ENCODE peak calls at places on chromosomes 1 and 21, in eight cellular contexts. V, L, A, D, S, B, Z and G are unnamed samples.

GRCh38 chr1:157274698-157275534 is 136.7 kb upstream of the ETV3 start:
- DNase-seq in V (no peak), L (no peak), A (no peak), D (no peak), S (no peak), B (no peak), Z (no peak), G (peak)

GRCh38 chr1:3347257-3348020 is 107.0 kb upstream of the ARHGEF16 start:
- DNase-seq in V (no peak), L (peak), A (no peak), D (no peak), S (no peak), B (no peak), Z (no peak), G (no peak)

GRCh38 chr1:27517907-27518718 is 28.1 kb upstream of the WASF2 start:
- DNase-seq in V (no peak), L (no peak), A (no peak), D (no peak), S (no peak), B (no peak), Z (peak), G (no peak)

GRCh38 chr1:116873680-116874271 is 35.9 kb upstream of the PTGFRN start:
- DNase-seq in V (peak), L (no peak), A (no peak), D (peak), S (no peak), B (no peak), Z (no peak), G (no peak)

GRCh38 chr1:167739752-167740151 is 18.0 kb downstream of the MPZL1 start:
- DNase-seq in V (peak), L (no peak), A (no peak), D (no peak), S (no peak), B (no peak), Z (peak), G (no peak)

GRCh38 chr1:98502937-98503336 is 158.6 kb upstream of the SNX7 start:
- DNase-seq in V (no peak), L (no peak), A (no peak), D (no peak), S (no peak), B (no peak), Z (no peak), G (no peak)

GRCh38 chr1:224127925-224128819 is 14.3 kb downstream of the FBXO28 start:
- DNase-seq in V (no peak), L (no peak), A (no peak), D (no peak), S (no peak), B (no peak), Z (no peak), G (no peak)

GRCh38 chr1:61210435-61211012 is 128.2 kb downstream of the NFIA start:
- DNase-seq in V (no peak), L (no peak), A (peak), D (no peak), S (no peak), B (no peak), Z (no peak), G (peak)

GRCh38 chr1:243273945-243274344 is 18.1 kb downstream of the SDCCAG8 start:
- DNase-seq in V (no peak), L (no peak), A (no peak), D (no peak), S (no peak), B (no peak), Z (no peak), G (no peak)

GRCh38 chr21:31656199-31657095 is 3.0 kb upstream of the SOD1 start:
- DNase-seq in V (no peak), L (no peak), A (no peak), D (peak), S (no peak), B (no peak), Z (no peak), G (no peak)

GRCh38 chr1:236129315-236129714 is 13.0 kb upstream of the GPR137B start:
- DNase-seq in V (no peak), L (peak), A (no peak), D (no peak), S (no peak), B (no peak), Z (no peak), G (no peak)